ENCODE peak calls at places on chromosome 14, in four cellular contexts. K, O, J and N are unnamed samples.

GRCh38 chr14:59282366-59282765 is 93.9 kb downstream of the DAAM1 start:
- DNase-seq in K (no peak), O (no peak), J (no peak), N (no peak)

GRCh38 chr14:69886843-69887242 is 7.6 kb downstream of the SMOC1 start:
- DNase-seq in K (peak; percentile 45), O (no peak), J (no peak), N (no peak)

GRCh38 chr14:20976291-20976690 is 13.5 kb upstream of the METTL17 start:
- DNase-seq in K (no peak), O (no peak), J (no peak), N (no peak)

GRCh38 chr14:98906123-98906995 is 365.6 kb downstream of the BCL11B start:
- DNase-seq in K (peak; percentile 44), O (peak; percentile 80), J (no peak), N (no peak)

GRCh38 chr14:65191716-65192115 is 89.4 kb upstream of the MAX start:
- DNase-seq in K (no peak), O (no peak), J (no peak), N (no peak)

GRCh38 chr14:69493038-69493437 is 8.5 kb downstream of the PLEKHD1 start:
- DNase-seq in K (no peak), O (no peak), J (no peak), N (no peak)

GRCh38 chr14:54556535-54556934 is 10.4 kb upstream of the SAMD4A start:
- DNase-seq in K (no peak), O (no peak), J (no peak), N (no peak)

GRCh38 chr14:71932229-71932951 is at the start of gene RGS6:
- DNase-seq in K (peak; percentile 84), O (no peak), J (no peak), N (no peak)

GRCh38 chr14:24098927-24099813 is 5.1 kb downstream of the PCK2 start:
- DNase-seq in K (peak; percentile 53), O (no peak), J (no peak), N (no peak)

GRCh38 chr14:28468191-28469151 is 298.1 kb upstream of the FOXG1 start:
- DNase-seq in K (peak; percentile 45), O (no peak), J (no peak), N (no peak)

GRCh38 chr14:61247935-61248334 is 33.2 kb downstream of the TMEM30B start:
- DNase-seq in K (no peak), O (no peak), J (no peak), N (no peak)